ENCODE peak calls at places on chromosomes 7 and 10, in four cellular contexts. G is suprapubic skin, C is colonic mucosa, Q is prostate gland. W is an unnamed sample.

GRCh38 chr7:87445897-87446296 is 29.6 kb downstream of the ABCB4 start:
- DNase-seq in G (no peak), C (no peak), Q (no peak), W (no peak)

GRCh38 chr7:22782616-22783232 is 39.9 kb downstream of the TOMM7 start:
- DNase-seq in G (no peak), C (peak; percentile 73), Q (peak; percentile 17), W (peak; percentile 78)

GRCh38 chr7:110144599-110144998 is 946.3 kb upstream of the LRRN3 start:
- DNase-seq in G (no peak), C (no peak), Q (no peak), W (no peak)

GRCh38 chr10:130024779-130025178 is 60.7 kb upstream of the EBF3 start:
- DNase-seq in G (no peak), C (no peak), Q (no peak), W (no peak)

GRCh38 chr7:92783260-92783911 is 53.0 kb downstream of the CDK6 start:
- DNase-seq in G (no peak), C (no peak), Q (no peak), W (no peak)

GRCh38 chr7:90945104-90945752 is 319.0 kb upstream of the FZD1 start:
- DNase-seq in G (no peak), C (no peak), Q (no peak), W (no peak)

GRCh38 chr7:33882040-33882800 is 23.1 kb upstream of the BMPER start:
- DNase-seq in G (no peak), C (peak; percentile 26), Q (no peak), W (no peak)

GRCh38 chr7:43891069-43891955 is 15.1 kb downstream of the URGCP start:
- DNase-seq in G (no peak), C (no peak), Q (no peak), W (no peak)

GRCh38 chr7:92874567-92874966 is 38.2 kb upstream of the CDK6 start:
- DNase-seq in G (no peak), C (no peak), Q (no peak), W (no peak)

GRCh38 chr7:28573059-28573553 is 160.8 kb downstream of the CREB5 start:
- DNase-seq in G (no peak), C (peak; percentile 62), Q (peak; percentile 78), W (no peak)

DNA sequence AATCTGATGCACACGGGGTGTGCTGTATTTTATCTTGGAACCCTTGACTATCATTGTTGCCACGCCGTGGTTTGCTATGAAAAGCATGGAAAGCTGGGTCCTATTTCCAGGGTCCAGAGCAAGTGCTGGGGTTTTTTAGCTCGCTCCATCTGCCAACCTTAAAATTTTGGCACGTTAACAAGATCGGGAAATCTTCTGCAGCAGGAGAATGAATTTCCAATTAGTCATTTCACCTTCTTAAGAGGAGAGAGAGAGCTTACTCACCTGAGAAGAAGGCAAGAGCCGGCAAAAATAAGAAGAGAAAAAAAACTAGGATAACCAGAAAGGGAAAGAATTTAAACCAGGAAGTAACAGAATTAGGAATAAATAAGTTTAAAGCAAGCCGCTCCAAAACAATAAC is 223.6 kb upstream of the CELF2 start:
- DNase-seq in G (no peak), C (no peak), Q (no peak), W (no peak)
- H3K27ac ChIP-seq in G (no peak overlapping the region), C (no peak overlapping the region), Q (no peak overlapping the region), W (peak overlapping the region; percentile 90)

GRCh38 chr7:156823441-156823840 is 69.5 kb downstream of the LMBR1 start:
- DNase-seq in G (no peak), C (no peak), Q (no peak), W (no peak)

GRCh38 chr7:156832195-156832877 is 60.6 kb downstream of the LMBR1 start:
- DNase-seq in G (no peak), C (no peak), Q (no peak), W (no peak)

GRCh38 chr7:156833311-156833710 is 59.7 kb downstream of the LMBR1 start:
- DNase-seq in G (no peak), C (no peak), Q (no peak), W (no peak)

GRCh38 chr7:156829669-156830336 is 63.2 kb downstream of the LMBR1 start:
- DNase-seq in G (no peak), C (no peak), Q (no peak), W (no peak)

DNA sequence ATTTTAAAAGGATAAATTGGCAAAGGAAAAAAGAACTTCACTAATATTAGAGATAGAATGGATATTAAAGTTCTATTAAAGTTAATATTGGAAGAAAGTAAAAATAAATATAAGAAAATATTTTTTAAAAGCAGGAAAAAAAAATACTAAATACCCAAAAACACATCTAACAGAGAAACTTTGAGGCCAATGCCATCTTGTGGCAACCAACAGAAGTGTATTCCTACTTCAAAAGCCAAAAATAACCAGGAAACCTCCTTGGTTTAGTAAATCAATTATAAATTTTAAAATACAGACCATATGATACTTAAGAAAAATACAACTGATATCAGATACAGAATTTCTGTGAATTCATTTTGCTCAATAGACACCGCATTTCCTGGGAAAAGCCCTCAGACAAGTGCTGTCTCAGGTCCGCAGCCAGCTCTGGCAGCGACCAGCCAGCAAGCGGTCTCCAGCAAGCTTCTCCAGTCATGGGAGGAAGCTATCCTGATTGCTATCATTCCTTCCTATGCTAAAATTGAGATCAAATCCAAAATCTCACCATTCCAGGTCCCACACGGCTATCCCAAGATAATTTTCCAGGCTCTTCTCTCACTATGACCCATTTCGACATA is 65.3 kb downstream of the LMBR1 start:
- DNase-seq in G (no peak), C (no peak), Q (no peak), W (no peak)
- TF ChIP-seq CTCF in G (no peak), C (no peak), Q (peak; percentile 11), W (peak; percentile 32)

DNA sequence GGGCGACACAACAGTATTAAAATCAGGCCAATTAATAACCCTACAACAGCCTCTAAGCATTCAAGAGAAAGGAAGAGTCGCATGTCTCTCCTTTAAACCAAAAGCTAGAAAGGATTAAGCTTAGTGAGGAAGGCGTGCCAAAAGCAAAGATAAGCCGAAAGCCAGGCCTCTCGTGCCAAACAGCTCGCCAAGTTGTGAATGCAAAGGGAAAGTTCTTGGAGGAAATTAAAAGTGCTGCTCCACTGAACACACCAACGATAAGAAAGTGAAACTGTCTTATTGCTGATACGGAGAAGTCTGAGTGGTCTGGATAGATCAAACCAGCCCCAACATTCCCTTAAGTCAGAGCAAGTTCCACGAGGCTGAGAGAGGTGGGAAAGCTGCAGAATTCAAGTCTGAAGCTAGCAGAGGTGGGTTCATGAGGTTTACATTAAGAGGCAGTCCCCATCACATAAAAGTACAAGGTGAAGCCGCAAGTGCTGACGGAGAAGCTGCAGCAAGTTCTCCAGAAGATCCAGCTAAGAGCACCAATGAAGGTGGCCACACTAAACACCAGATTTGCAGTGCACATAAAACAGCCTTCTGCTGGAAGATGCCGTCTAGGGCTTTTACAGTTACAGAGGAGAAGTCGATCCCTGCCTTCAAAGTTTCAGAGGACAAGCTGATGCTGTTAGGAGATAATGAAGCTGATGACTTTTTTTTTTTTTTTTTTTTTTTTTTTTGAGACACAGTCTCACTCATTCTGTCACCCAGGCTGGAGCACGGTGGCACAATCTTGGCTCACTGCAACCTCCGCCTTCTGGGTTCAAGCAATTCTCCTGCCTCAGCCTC is 194.7 kb downstream of the MAD1L1 start:
- DNase-seq in G (peak; percentile 40), C (no peak), Q (peak; percentile 24), W (peak; percentile 20)
- H3K27ac ChIP-seq in G (no peak overlapping the region), C (no peak overlapping the region), Q (no peak overlapping the region), W (peak overlapping the region; percentile 18)

DNA sequence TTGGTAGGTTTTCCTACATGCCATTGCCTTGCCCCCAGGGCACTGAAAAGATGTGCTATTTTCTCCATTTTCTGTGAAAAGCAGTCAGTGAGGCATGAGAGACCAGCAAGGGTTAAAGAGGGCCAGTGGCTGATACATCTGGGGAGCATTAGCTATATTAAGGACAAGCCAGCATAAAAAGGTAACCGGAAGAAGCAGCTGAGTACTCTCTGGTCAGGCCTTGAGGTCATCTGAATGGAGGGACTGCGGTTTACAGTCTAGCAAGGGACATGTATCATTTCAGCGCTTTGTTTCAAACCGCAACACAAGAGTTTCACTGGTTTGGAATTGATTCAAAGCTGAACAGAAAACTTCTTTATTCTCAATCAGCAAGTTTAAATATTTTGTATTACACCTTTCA is 120.4 kb downstream of the EPDR1 start:
- DNase-seq in G (no peak), C (no peak), Q (no peak), W (no peak)
- TF ChIP-seq CTCF in G (no peak), C (no peak), Q (no peak), W (no peak)

GRCh38 chr7:128726031-128726430 is 13.1 kb upstream of the CALU start:
- DNase-seq in G (no peak), C (no peak), Q (no peak), W (no peak)

GRCh38 chr7:128724743-128725142 is 14.4 kb upstream of the CALU start:
- DNase-seq in G (no peak), C (no peak), Q (no peak), W (no peak)

GRCh38 chr7:128725524-128725923 is 13.6 kb upstream of the CALU start:
- DNase-seq in G (no peak), C (no peak), Q (no peak), W (no peak)

GRCh38 chr7:128727239-128727638 is 11.9 kb upstream of the CALU start:
- DNase-seq in G (no peak), C (no peak), Q (no peak), W (no peak)

DNA sequence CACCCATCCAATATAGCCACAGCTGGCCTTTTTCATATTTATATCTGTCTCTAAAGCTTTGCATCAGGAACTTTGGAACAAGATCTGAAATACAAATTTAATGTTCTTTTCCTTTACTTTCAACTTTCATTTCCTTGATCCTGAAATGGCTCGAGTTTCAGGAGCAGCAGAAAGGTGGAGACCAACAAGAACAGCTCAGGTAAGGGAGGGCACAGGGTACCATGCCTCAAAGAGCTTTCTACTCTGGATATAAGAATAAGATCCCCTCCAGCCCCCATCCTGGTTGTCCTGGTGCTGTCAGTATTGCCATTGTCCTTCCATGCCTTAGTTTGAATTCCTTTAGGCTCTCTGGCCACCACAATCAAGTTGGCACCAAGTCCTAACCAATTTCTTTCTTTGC is 12.5 kb upstream of the CALU start:
- DNase-seq in G (no peak), C (no peak), Q (no peak), W (no peak)
- H3K27ac ChIP-seq in G (no peak overlapping the region), C (no peak overlapping the region), Q (no peak overlapping the region), W (no peak overlapping the region)

DNA sequence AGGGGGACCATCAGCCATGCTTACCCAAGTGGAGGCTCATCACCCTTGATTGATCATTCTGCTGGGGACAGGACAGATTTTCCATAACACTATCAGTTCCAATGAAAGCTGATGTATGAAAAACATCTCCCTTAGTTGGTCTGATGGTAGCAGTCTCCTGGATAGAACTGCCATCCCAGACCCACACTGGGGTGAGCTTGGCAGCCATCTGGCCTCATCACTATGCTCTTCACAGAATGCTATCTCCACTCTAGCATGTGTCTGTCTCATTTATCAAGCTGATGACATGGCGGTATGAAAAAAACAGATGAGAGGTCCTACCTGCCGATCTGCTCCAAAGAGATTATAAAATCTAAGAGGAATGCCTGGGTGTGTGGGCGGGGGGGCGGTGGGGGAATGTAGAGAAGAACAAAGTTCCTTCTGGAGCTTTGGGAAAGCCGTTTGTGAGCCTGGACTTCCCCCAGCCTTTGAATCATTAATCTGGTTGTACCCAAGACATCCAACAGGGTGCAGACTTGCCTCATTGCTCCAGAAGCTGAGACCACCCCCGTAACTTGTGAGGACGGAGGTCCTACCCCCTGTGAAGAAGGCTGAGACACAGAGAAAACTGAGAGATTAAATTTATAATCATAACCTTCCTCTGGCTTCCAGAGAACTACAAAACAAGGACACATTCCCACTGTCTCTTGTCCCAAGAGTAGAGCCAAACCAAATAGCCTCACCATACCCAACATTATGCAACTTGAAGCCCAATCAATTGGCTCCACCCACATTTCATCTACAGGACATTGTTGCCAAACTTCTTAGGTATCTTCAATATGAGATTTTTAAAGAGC is 340.9 kb downstream of the KCNMA1 start:
- DNase-seq in G (no peak), C (no peak), Q (no peak), W (no peak)
- TF ChIP-seq CTCF in G (no peak), C (no peak), Q (no peak), W (no peak)

W was measured in lower lobe of right lung.